ENCODE peak calls at places on chromosomes 4 and X, in four cellular contexts. Q is hypothalamus; O is stimulated activated CD4-positive, alpha-beta T cell treated with anti-CD3 and anti-CD28 coated beads, Interleukin-1b, Interleukin-23, amount 100 ng/mL, for 4 hours; A is substantia nigra. D is an unnamed sample.

GRCh38 chr4:163991268-163991667 is 496.8 kb downstream of the TMA16 start:
- DNase-seq in Q (no peak), O (no peak), A (no peak), D (no peak)

GRCh38 chr4:177190995-177191568 is 118.6 kb upstream of the NEIL3 start:
- DNase-seq in Q (no peak), O (no peak), A (no peak), D (no peak)

GRCh38 chr4:25567253-25567652 is 88.4 kb upstream of the SLC34A2 start:
- DNase-seq in Q (no peak), O (no peak), A (no peak), D (no peak)

GRCh38 chr4:145788765-145789164 is 108.8 kb downstream of the C4orf51 start:
- DNase-seq in Q (no peak), O (no peak), A (no peak), D (no peak)

GRCh38 chr4:26687728-26688127 is 103.8 kb downstream of the TBC1D19 start:
- DNase-seq in Q (no peak), O (no peak), A (no peak), D (no peak)

GRCh38 chrX:30931920-30932319 is 42.9 kb upstream of the TAB3 start:
- DNase-seq in Q (no peak), O (no peak), A (no peak), D (no peak)

GRCh38 chrX:71440401-71440800 is 74.2 kb downstream of the TAF1 start:
- DNase-seq in Q (no peak), O (no peak), A (no peak), D (no peak)

GRCh38 chr4:10353110-10353509 is 104.1 kb downstream of the ZNF518B start:
- DNase-seq in Q (no peak), O (no peak), A (no peak), D (no peak)

GRCh38 chr4:154399259-154399974 is 92.2 kb downstream of the DCHS2 start:
- DNase-seq in Q (no peak), O (no peak), A (no peak), D (no peak)

GRCh38 chr4:114282937-114283336 is 303.5 kb upstream of the ARSJ start:
- DNase-seq in Q (no peak), O (no peak), A (no peak), D (no peak)

GRCh38 chr4:3652586-3652985 is 113.6 kb upstream of the ADRA2C start:
- DNase-seq in Q (no peak), O (no peak), A (no peak), D (no peak)

GRCh38 chrX:136405126-136405525 is 82.6 kb upstream of the BRS3 start:
- DNase-seq in Q (no peak), O (no peak), A (no peak), D (no peak)

GRCh38 chr4:173652283-173652931 is 122.4 kb upstream of the HAND2 start:
- DNase-seq in Q (no peak), O (no peak), A (no peak), D (no peak)

GRCh38 chr4:188399834-188400233 is 260.6 kb downstream of the TRIML1 start:
- DNase-seq in Q (no peak), O (no peak), A (no peak), D (no peak)

GRCh38 chr4:133641191-133641590 is 492.1 kb downstream of the PCDH10 start:
- DNase-seq in Q (no peak), O (no peak), A (no peak), D (no peak)

GRCh38 chrX:35664838-35665237 is 133.3 kb upstream of the MAGEB16 start:
- DNase-seq in Q (no peak), O (no peak), A (no peak), D (no peak)

GRCh38 chrX:87664381-87664780 is 146.8 kb downstream of the KLHL4 start:
- DNase-seq in Q (no peak), O (no peak), A (no peak), D (no peak)

GRCh38 chr4:173879286-173879908 is 349.4 kb upstream of the HAND2 start:
- DNase-seq in Q (no peak), O (no peak), A (no peak), D (no peak)

GRCh38 chr4:111792592-111792991 is 352.7 kb upstream of the FAM241A start:
- DNase-seq in Q (no peak), O (no peak), A (no peak), D (no peak)

GRCh38 chr4:47049347-47049746 is 18.0 kb downstream of the GABRB1 start:
- DNase-seq in Q (no peak), O (no peak), A (no peak), D (no peak)

GRCh38 chr4:91268913-91269312 is 1034.9 kb upstream of the GRID2 start:
- DNase-seq in Q (no peak), O (no peak), A (no peak), D (no peak)

GRCh38 chr4:164383187-164384181 is 370.4 kb upstream of the SMIM31 start:
- DNase-seq in Q (peak; percentile 64), O (no peak), A (peak; percentile 80), D (no peak)

GRCh38 chr4:139768913-139769312 is 103.3 kb downstream of the MGST2 start:
- DNase-seq in Q (no peak), O (no peak), A (no peak), D (no peak)

GRCh38 chr4:87251104-87251503 is 30.7 kb upstream of the KLHL8 start:
- DNase-seq in Q (peak; percentile 39), O (no peak), A (peak; percentile 38), D (no peak)

GRCh38 chrX:96407043-96407442 is 277.6 kb upstream of the DIAPH2 start:
- DNase-seq in Q (no peak), O (no peak), A (no peak), D (no peak)